ENCODE peak calls at places on chromosomes 13 and 19, in eight cellular contexts. One of them, this sample, is unnamed. For H3K36me3, the result is how much of the 10 kb centered on the place peaks cover.

GRCh38 chr13:110265682-110266430 is 41.1 kb downstream of the COL4A1 start:
- DNase-seq in psoas muscle: peak
- DNase-seq in HCT116: no peak
- DNase-seq in ascending aorta: peak
- DNase-seq in thoracic aorta: peak
- DNase-seq in esophagus squamous epithelium: no peak
- DNase-seq in mesendoderm: peak
- DNase-seq in uterus: peak
- DNase-seq in this sample: peak

GRCh38 chr13:93776936-93777335 is 550.3 kb downstream of the GPC6 start:
- DNase-seq in psoas muscle: no peak
- DNase-seq in HCT116: no peak
- DNase-seq in ascending aorta: no peak
- DNase-seq in thoracic aorta: no peak
- DNase-seq in esophagus squamous epithelium: no peak
- DNase-seq in mesendoderm: peak
- DNase-seq in uterus: no peak
- DNase-seq in this sample: no peak

GRCh38 chr13:27489456-27489855 is 39.1 kb upstream of the MTIF3 start:
- DNase-seq in psoas muscle: no peak
- DNase-seq in HCT116: no peak
- DNase-seq in ascending aorta: no peak
- DNase-seq in thoracic aorta: no peak
- DNase-seq in esophagus squamous epithelium: no peak
- DNase-seq in mesendoderm: no peak
- DNase-seq in uterus: no peak
- DNase-seq in this sample: no peak

GRCh38 chr13:46609726-46610125 is 56.8 kb downstream of the LRCH1 start:
- DNase-seq in psoas muscle: no peak
- DNase-seq in HCT116: no peak
- DNase-seq in ascending aorta: no peak
- DNase-seq in thoracic aorta: no peak
- DNase-seq in esophagus squamous epithelium: no peak
- DNase-seq in mesendoderm: no peak
- DNase-seq in uterus: no peak
- DNase-seq in this sample: no peak

GRCh38 chr19:39341122-39341719 is 1.0 kb upstream of the SAMD4B start:
- DNase-seq in psoas muscle: no peak
- DNase-seq in HCT116: no peak
- DNase-seq in ascending aorta: no peak
- DNase-seq in thoracic aorta: no peak
- DNase-seq in esophagus squamous epithelium: no peak
- DNase-seq in mesendoderm: no peak
- DNase-seq in uterus: peak
- DNase-seq in this sample: peak

GRCh38 chr19:56253737-56254136 is 18.8 kb upstream of the EDDM13 start:
- DNase-seq in psoas muscle: no peak
- DNase-seq in HCT116: peak
- DNase-seq in ascending aorta: no peak
- DNase-seq in thoracic aorta: no peak
- DNase-seq in esophagus squamous epithelium: no peak
- DNase-seq in mesendoderm: peak
- DNase-seq in uterus: no peak
- DNase-seq in this sample: no peak

GRCh38 chr19:29658221-29658991 is 6.9 kb upstream of the PLEKHF1 start:
- DNase-seq in psoas muscle: no peak
- DNase-seq in HCT116: no peak
- DNase-seq in ascending aorta: no peak
- DNase-seq in thoracic aorta: no peak
- DNase-seq in esophagus squamous epithelium: no peak
- DNase-seq in mesendoderm: no peak
- DNase-seq in uterus: no peak
- DNase-seq in this sample: no peak

GRCh38 chr13:50195045-50195444 is 179.8 kb downstream of the KCNRG start:
- DNase-seq in psoas muscle: no peak
- DNase-seq in HCT116: no peak
- DNase-seq in ascending aorta: no peak
- DNase-seq in thoracic aorta: no peak
- DNase-seq in esophagus squamous epithelium: no peak
- DNase-seq in mesendoderm: no peak
- DNase-seq in uterus: no peak
- DNase-seq in this sample: no peak

GRCh38 chr13:99980201-99981114 is 1.1 kb upstream of the ZIC2 start:
- DNase-seq in psoas muscle: peak
- DNase-seq in HCT116: peak
- DNase-seq in ascending aorta: no peak
- DNase-seq in thoracic aorta: no peak
- DNase-seq in esophagus squamous epithelium: no peak
- DNase-seq in mesendoderm: peak
- DNase-seq in uterus: no peak
- DNase-seq in this sample: peak

GRCh38 chr19:38211206-38211605 is 12.8 kb downstream of the DPF1 start:
- DNase-seq in psoas muscle: no peak
- DNase-seq in HCT116: no peak
- DNase-seq in ascending aorta: no peak
- DNase-seq in thoracic aorta: no peak
- DNase-seq in esophagus squamous epithelium: no peak
- DNase-seq in mesendoderm: peak
- DNase-seq in uterus: no peak
- DNase-seq in this sample: no peak

GRCh38 chr13:69109891-69110525 is 997.6 kb upstream of the ATXN8OS start:
- DNase-seq in psoas muscle: no peak
- DNase-seq in HCT116: no peak
- DNase-seq in ascending aorta: no peak
- DNase-seq in thoracic aorta: no peak
- DNase-seq in esophagus squamous epithelium: no peak
- DNase-seq in mesendoderm: peak
- DNase-seq in uterus: no peak
- DNase-seq in this sample: no peak

DNA sequence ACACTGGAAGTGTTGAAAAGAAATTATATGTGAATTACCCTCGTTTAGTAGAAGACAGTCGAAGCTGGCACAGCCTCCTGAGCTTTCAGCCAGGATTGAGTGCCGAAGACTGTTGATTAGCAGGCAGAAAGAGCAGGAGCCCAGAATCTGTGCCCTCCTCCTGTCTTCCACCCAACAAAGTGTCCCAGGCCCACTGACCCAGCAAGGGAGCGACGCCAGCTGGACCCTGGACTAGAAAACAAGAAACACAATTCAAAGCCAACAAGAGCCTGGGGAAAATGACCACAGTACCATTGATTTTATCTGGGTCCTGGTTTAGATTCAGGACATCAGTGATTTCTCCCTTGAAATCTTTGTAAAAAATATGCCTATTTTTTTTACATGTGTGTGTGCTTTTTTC is 120.7 kb downstream of the RXFP2 start:
- DNase-seq in psoas muscle: no peak
- DNase-seq in HCT116: no peak
- DNase-seq in ascending aorta: no peak
- DNase-seq in thoracic aorta: no peak
- DNase-seq in esophagus squamous epithelium: no peak
- DNase-seq in mesendoderm: no peak
- DNase-seq in uterus: no peak
- DNase-seq in this sample: no peak
- H3K27ac ChIP-seq in psoas muscle: no peak
- H3K27ac ChIP-seq in HCT116: no peak
- H3K27ac ChIP-seq in ascending aorta: peak
- H3K27ac ChIP-seq in thoracic aorta: peak
- H3K27ac ChIP-seq in esophagus squamous epithelium: no peak
- H3K27ac ChIP-seq in mesendoderm: no peak
- H3K27ac ChIP-seq in uterus: peak
- H3K27ac ChIP-seq in this sample: peak

DNA sequence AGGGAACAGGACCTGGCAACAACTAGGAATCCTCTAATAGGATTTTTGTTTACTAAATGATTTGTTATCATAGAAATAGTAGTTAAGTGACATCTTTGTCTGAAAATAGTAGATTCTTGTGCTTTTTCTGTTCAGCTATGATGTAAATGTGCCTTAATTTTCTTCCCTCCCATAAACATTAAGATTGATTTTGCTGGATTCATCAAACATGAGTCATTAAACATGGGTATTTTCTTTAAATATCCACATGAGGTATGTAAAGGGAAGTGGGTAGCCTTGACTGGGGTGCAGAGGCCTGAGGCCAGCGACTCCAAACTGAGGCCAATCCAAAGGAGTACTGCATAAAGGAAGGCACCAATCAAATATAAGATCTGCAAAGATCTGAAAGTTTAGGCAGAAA is 3.7 kb downstream of the ZNF136 start:
- DNase-seq in psoas muscle: no peak
- DNase-seq in HCT116: no peak
- DNase-seq in ascending aorta: no peak
- DNase-seq in thoracic aorta: no peak
- DNase-seq in esophagus squamous epithelium: no peak
- DNase-seq in mesendoderm: no peak
- DNase-seq in uterus: no peak
- DNase-seq in this sample: no peak
- H3K36me3 ChIP-seq in psoas muscle: under half
- H3K36me3 ChIP-seq in HCT116: under half
- H3K36me3 ChIP-seq in ascending aorta: under half
- H3K36me3 ChIP-seq in thoracic aorta: under half
- H3K36me3 ChIP-seq in esophagus squamous epithelium: under half
- H3K36me3 ChIP-seq in mesendoderm: under half
- H3K36me3 ChIP-seq in uterus: under half
- H3K36me3 ChIP-seq in this sample: under half

GRCh38 chr19:49651029-49651825 is 9.2 kb downstream of the SCAF1 start:
- DNase-seq in psoas muscle: no peak
- DNase-seq in HCT116: no peak
- DNase-seq in ascending aorta: no peak
- DNase-seq in thoracic aorta: no peak
- DNase-seq in esophagus squamous epithelium: no peak
- DNase-seq in mesendoderm: no peak
- DNase-seq in uterus: no peak
- DNase-seq in this sample: no peak
- H3K27ac ChIP-seq in psoas muscle: no peak
- H3K27ac ChIP-seq in HCT116: no peak
- H3K27ac ChIP-seq in ascending aorta: no peak
- H3K27ac ChIP-seq in thoracic aorta: no peak
- H3K27ac ChIP-seq in esophagus squamous epithelium: no peak
- H3K27ac ChIP-seq in mesendoderm: no peak
- H3K27ac ChIP-seq in uterus: no peak
- H3K27ac ChIP-seq in this sample: no peak

GRCh38 chr13:112444001-112444311 is 67.8 kb downstream of the SPACA7 start:
- DNase-seq in psoas muscle: peak
- DNase-seq in HCT116: peak
- DNase-seq in ascending aorta: no peak
- DNase-seq in thoracic aorta: no peak
- DNase-seq in esophagus squamous epithelium: no peak
- DNase-seq in mesendoderm: peak
- DNase-seq in uterus: no peak
- DNase-seq in this sample: peak

GRCh38 chr13:112442483-112443090 is 66.4 kb downstream of the SPACA7 start:
- DNase-seq in psoas muscle: no peak
- DNase-seq in HCT116: no peak
- DNase-seq in ascending aorta: no peak
- DNase-seq in thoracic aorta: no peak
- DNase-seq in esophagus squamous epithelium: no peak
- DNase-seq in mesendoderm: peak
- DNase-seq in uterus: no peak
- DNase-seq in this sample: no peak

GRCh38 chr13:112443191-112444000 is 67.2 kb downstream of the SPACA7 start:
- DNase-seq in psoas muscle: no peak
- DNase-seq in HCT116: no peak
- DNase-seq in ascending aorta: no peak
- DNase-seq in thoracic aorta: no peak
- DNase-seq in esophagus squamous epithelium: no peak
- DNase-seq in mesendoderm: peak
- DNase-seq in uterus: no peak
- DNase-seq in this sample: no peak

GRCh38 chr13:112441226-112441625 is 65.1 kb downstream of the SPACA7 start:
- DNase-seq in psoas muscle: no peak
- DNase-seq in HCT116: no peak
- DNase-seq in ascending aorta: no peak
- DNase-seq in thoracic aorta: no peak
- DNase-seq in esophagus squamous epithelium: no peak
- DNase-seq in mesendoderm: no peak
- DNase-seq in uterus: no peak
- DNase-seq in this sample: no peak

DNA sequence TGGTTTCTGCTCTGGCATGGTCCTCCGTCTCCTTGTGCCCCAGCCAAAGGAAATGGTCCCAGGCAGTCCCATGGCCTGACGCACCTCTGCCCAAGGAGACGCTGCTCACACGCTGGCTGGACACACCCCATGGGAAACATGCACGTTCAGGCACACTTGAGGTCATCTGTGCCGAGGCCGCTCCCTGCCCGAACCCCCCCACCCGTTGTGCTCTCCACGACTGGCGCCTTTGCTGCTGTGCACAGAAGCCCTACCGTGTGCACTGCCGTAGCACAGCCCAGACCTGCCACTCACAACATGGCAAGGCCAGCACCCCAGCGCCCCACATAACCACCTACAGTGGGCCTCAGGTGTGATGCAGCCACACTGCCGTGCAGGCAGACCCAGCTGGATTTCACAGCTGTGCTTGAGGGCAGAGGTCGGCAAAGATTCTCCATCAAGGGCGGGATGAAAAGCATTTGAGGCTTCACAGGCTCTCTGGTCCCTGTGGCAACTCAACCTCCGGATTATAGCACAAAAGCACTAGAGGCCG is 65.7 kb downstream of the SPACA7 start:
- DNase-seq in psoas muscle: no peak
- DNase-seq in HCT116: no peak
- DNase-seq in ascending aorta: no peak
- DNase-seq in thoracic aorta: no peak
- DNase-seq in esophagus squamous epithelium: no peak
- DNase-seq in mesendoderm: no peak
- DNase-seq in uterus: no peak
- DNase-seq in this sample: no peak
- H3K36me3 ChIP-seq in psoas muscle: under half
- H3K36me3 ChIP-seq in HCT116: under half
- H3K36me3 ChIP-seq in ascending aorta: under half
- H3K36me3 ChIP-seq in thoracic aorta: under half
- H3K36me3 ChIP-seq in esophagus squamous epithelium: under half
- H3K36me3 ChIP-seq in mesendoderm: under half
- H3K36me3 ChIP-seq in uterus: under half
- H3K36me3 ChIP-seq in this sample: under half

This sample was measured in left ventricle myocardium inferior.